ENCODE peak calls at places on chromosomes 4 and X, in six cellular contexts. T is DMS 273 treated with DMSO at 0.1 percent for 48 hours; Z is activated T-cell treated with anti-CD3 and anti-CD28 coated beads, Interleukin-2, amount 50 U/mL, for 72 hours; D is upper lobe of right lung; G is fibroblast of gingiva; L is stimulated activated CD4-positive, alpha-beta T cell treated with anti-CD3 and anti-CD28 coated beads, Interleukin-15, amount 100 ng/mL, for 1 hour. B is an unnamed sample.

GRCh38 chr4:108644237-108644636 is 6.2 kb upstream of the OSTC start:
- DNase-seq in D (no peak), T (no peak), G (no peak), L (no peak), Z (no peak), B (no peak)

GRCh38 chr4:13647012-13647411 is 19.5 kb upstream of the BOD1L1 start:
- DNase-seq in Z (no peak), L (no peak), G (no peak), D (no peak), T (no peak), B (no peak)

GRCh38 chrX:136616987-136617685 is 30.8 kb upstream of the CD40LG start:
- DNase-seq in G (no peak), T (no peak), L (no peak), D (no peak), Z (peak; percentile 32), B (peak; percentile 17)

GRCh38 chr4:35695401-35695800 is 548.9 kb downstream of the ARAP2 start:
- DNase-seq in Z (no peak), L (no peak), T (no peak), D (no peak), G (no peak), B (no peak)

GRCh38 chrX:41334866-41335589 is 1.1 kb downstream of the DDX3X start:
- DNase-seq in L (peak; percentile 32), G (peak; percentile 56), T (no peak), Z (peak; percentile 70), D (peak; percentile 75), B (peak; percentile 54)

GRCh38 chr4:108762559-108763225 is at the start of gene ETNPPL:
- DNase-seq in Z (peak; percentile 17), D (peak; percentile 65), G (no peak), L (no peak), T (no peak), B (peak; percentile 32)

GRCh38 chr4:176668324-176668723 is 124.4 kb downstream of the VEGFC start:
- DNase-seq in T (no peak), Z (no peak), G (no peak), L (no peak), D (no peak), B (no peak)

GRCh38 chrX:150690126-150690525 is 3.1 kb upstream of the MTMR1 start:
- DNase-seq in G (peak; percentile 94), Z (peak; percentile 35), D (no peak), T (no peak), L (no peak), B (no peak)

GRCh38 chr4:173461170-173461569 is 62.3 kb upstream of the SCRG1 start:
- DNase-seq in D (no peak), L (no peak), G (no peak), T (no peak), Z (no peak), B (no peak)

GRCh38 chr4:76589402-76589801 is 154.4 kb downstream of the SHROOM3 start:
- DNase-seq in L (no peak), Z (no peak), T (no peak), G (peak; percentile 57), D (no peak), B (no peak)

B was measured in DND-41.